ENCODE peak calls at places on chromosomes 6 and 20, in five cellular contexts. C is GM13977, A is HCT116, Z is fibroblast of lung, T is brain microvascular endothelial cell. J is an unnamed sample.

GRCh38 chr6:98836025-98836961 is 1.9 kb downstream of the POU3F2 start:
- DNase-seq in C (no peak), A (no peak), Z (no peak), T (no peak), J (no peak)

GRCh38 chr6:149140137-149140909 is 177.2 kb upstream of the TAB2 start:
- DNase-seq in C (peak), A (no peak), Z (no peak), T (no peak), J (no peak)

GRCh38 chr20:33976959-33977358 is 16.8 kb upstream of the RALY start:
- DNase-seq in C (no peak), A (no peak), Z (no peak), T (no peak), J (no peak)

GRCh38 chr6:6811151-6812002 is 222.9 kb downstream of the LY86 start:
- DNase-seq in C (peak), A (peak), Z (peak), T (peak), J (no peak)

GRCh38 chr6:33010356-33010755 is 965 bp upstream of the HLA-DOA start:
- DNase-seq in C (no peak), A (no peak), Z (no peak), T (no peak), J (no peak)

GRCh38 chr6:94088870-94089269 is 669.5 kb upstream of the EPHA7 start:
- DNase-seq in C (no peak), A (no peak), Z (no peak), T (no peak), J (no peak)

GRCh38 chr6:23218751-23219150 is 649.4 kb downstream of the HDGFL1 start:
- DNase-seq in C (no peak), A (no peak), Z (no peak), T (no peak), J (no peak)

GRCh38 chr20:23562721-23563342 is 5.5 kb downstream of the CST9L start:
- DNase-seq in C (no peak), A (no peak), Z (no peak), T (no peak), J (no peak)

GRCh38 chr20:62011403-62011791 is 54.3 kb downstream of the TAF4 start:
- DNase-seq in C (no peak), A (no peak), Z (no peak), T (no peak), J (no peak)

GRCh38 chr6:21457647-21458046 is 135.9 kb upstream of the SOX4 start:
- DNase-seq in C (no peak), A (no peak), Z (no peak), T (no peak), J (no peak)

GRCh38 chr6:21467091-21467490 is 126.5 kb upstream of the SOX4 start:
- DNase-seq in C (no peak), A (no peak), Z (no peak), T (no peak), J (peak)

GRCh38 chr6:21459646-21460045 is 133.9 kb upstream of the SOX4 start:
- DNase-seq in C (no peak), A (no peak), Z (no peak), T (no peak), J (no peak)

GRCh38 chr6:21461844-21462518 is 131.6 kb upstream of the SOX4 start:
- DNase-seq in C (no peak), A (no peak), Z (no peak), T (no peak), J (no peak)

GRCh38 chr6:21462519-21462852 is 131.1 kb upstream of the SOX4 start:
- DNase-seq in C (no peak), A (no peak), Z (no peak), T (no peak), J (no peak)
- TF ChIP-seq CTCF in C (no peak), A (no peak), Z (no peak), T (no peak), J (no peak)

GRCh38 chr6:43575772-43576551 is at the start of the genes POLH and XPO5:
- DNase-seq in C (peak), A (peak), Z (peak), T (peak), J (peak)
- TF ChIP-seq CTCF in C (no peak), A (peak), Z (peak), T (peak), J (no peak)

DNA sequence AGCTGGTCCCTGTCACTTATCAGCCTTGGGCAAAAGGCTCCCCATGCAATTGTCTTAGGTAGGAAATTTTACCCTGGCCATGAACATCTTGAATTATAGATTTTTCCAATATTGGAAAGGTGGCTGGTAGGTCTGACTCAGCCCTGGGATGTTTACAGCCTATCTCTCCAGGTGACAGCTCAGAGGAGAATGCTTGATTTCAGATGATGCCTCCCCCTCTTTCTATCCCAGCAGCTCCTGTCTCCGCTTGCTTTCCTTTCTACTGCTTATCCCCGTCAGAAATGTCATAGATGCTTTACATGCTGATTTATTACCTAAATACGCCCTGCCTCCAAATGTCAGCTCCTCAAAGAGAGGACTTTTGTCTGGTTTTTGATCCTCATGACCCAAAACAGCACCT is 109.6 kb downstream of the NFATC2 start:
- DNase-seq in C (no peak), A (no peak), Z (no peak), T (no peak), J (no peak)
- TF ChIP-seq CTCF in C (no peak), A (no peak), Z (no peak), T (no peak), J (no peak)

DNA sequence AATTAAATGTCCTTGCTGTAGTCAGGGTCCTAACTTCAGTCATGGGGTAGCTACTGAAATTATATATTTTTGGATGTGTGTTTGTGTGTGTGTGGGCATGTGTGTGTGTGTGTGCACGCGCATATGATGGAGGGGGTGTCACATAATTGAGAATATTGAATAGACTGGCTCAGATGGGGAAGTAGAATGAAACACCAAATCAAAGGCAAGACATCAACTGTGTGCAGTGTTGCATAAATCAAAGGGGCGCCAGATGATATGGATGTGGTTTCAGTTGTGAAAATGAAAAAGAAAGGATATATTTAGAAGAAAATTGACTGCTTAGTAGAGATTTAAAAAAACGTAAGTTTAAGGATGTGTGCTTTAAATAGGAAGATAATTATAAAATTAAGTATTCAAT is 144.2 kb upstream of the CEP162 start:
- DNase-seq in C (no peak), A (no peak), Z (no peak), T (no peak), J (no peak)
- TF ChIP-seq CTCF in C (no peak), A (no peak), Z (no peak), T (no peak), J (no peak)